ENCODE peak calls at places on chromosome 13, in nine cellular contexts. B, C, R, W, Y, O, M, T and J are unnamed samples.

GRCh38 chr13:101417043-101417406 is 717 bp upstream of the NALCN start:
- DNase-seq in B (peak; percentile 3), C (no peak), R (peak; percentile 66), W (peak; percentile 46), Y (no peak), O (no peak), M (no peak), T (peak; percentile 35), J (no peak)

GRCh38 chr13:30607908-30608307 is 9.8 kb upstream of the USPL1 start:
- DNase-seq in B (peak; percentile 35), C (peak; percentile 80), R (no peak), W (no peak), Y (no peak), O (no peak), M (peak; percentile 74), T (no peak), J (no peak)

GRCh38 chr13:51364404-51365008 is 25.0 kb downstream of the SERPINE3 start:
- DNase-seq in B (no peak), C (no peak), R (peak; percentile 85), W (no peak), Y (no peak), O (no peak), M (no peak), T (no peak), J (no peak)

GRCh38 chr13:27783111-27783510 is 9.2 kb upstream of the GSX1 start:
- DNase-seq in B (no peak), C (no peak), R (no peak), W (no peak), Y (peak; percentile 38), O (no peak), M (no peak), T (no peak), J (no peak)

GRCh38 chr13:30998548-30999140 is 66.2 kb downstream of the TEX26 start:
- DNase-seq in B (no peak), C (no peak), R (no peak), W (peak; percentile 34), Y (no peak), O (no peak), M (no peak), T (no peak), J (peak; percentile 57)

GRCh38 chr13:69565334-69565733 is 542.3 kb upstream of the ATXN8OS start:
- DNase-seq in B (no peak), C (peak; percentile 13), R (peak; percentile 91), W (no peak), Y (peak; percentile 34), O (no peak), M (no peak), T (no peak), J (no peak)

GRCh38 chr13:85693889-85694511 is 105.2 kb downstream of the SLITRK6 start:
- DNase-seq in B (no peak), C (no peak), R (peak; percentile 56), W (no peak), Y (no peak), O (no peak), M (no peak), T (no peak), J (no peak)

GRCh38 chr13:92656103-92656502 is 570.5 kb upstream of the GPC6 start:
- DNase-seq in B (no peak), C (no peak), R (no peak), W (no peak), Y (no peak), O (no peak), M (no peak), T (no peak), J (no peak)

GRCh38 chr13:109869312-109870237 is 83.2 kb upstream of the IRS2 start:
- DNase-seq in B (peak; percentile 84), C (no peak), R (no peak), W (no peak), Y (peak; percentile 42), O (peak; percentile 77), M (no peak), T (peak; percentile 66), J (no peak)

GRCh38 chr13:30479590-30480219 is 14.0 kb upstream of the HMGB1 start:
- DNase-seq in B (no peak), C (no peak), R (no peak), W (no peak), Y (no peak), O (no peak), M (no peak), T (no peak), J (no peak)

GRCh38 chr13:98484289-98485219 is 92.4 kb downstream of the STK24 start:
- DNase-seq in B (peak; percentile 29), C (peak; percentile 76), R (peak; percentile 100), W (peak; percentile 99), Y (peak; percentile 71), O (peak; percentile 90), M (no peak), T (peak; percentile 47), J (peak; percentile 96)

GRCh38 chr13:20924758-20925394 is 22.3 kb upstream of the XPO4 start:
- DNase-seq in B (peak; percentile 33), C (peak; percentile 56), R (peak; percentile 66), W (no peak), Y (peak; percentile 87), O (peak; percentile 77), M (peak; percentile 61), T (peak; percentile 55), J (no peak)

GRCh38 chr13:23322353-23323336 is 110.9 kb downstream of the SACS start:
- DNase-seq in B (no peak), C (peak; percentile 24), R (no peak), W (no peak), Y (no peak), O (no peak), M (no peak), T (no peak), J (no peak)

GRCh38 chr13:97798836-97799235 is 154.6 kb upstream of the IPO5 start:
- DNase-seq in B (no peak), C (no peak), R (no peak), W (no peak), Y (no peak), O (no peak), M (no peak), T (no peak), J (peak; percentile 82)

GRCh38 chr13:113859311-113860050 is 4.4 kb downstream of the GAS6 start:
- DNase-seq in B (no peak), C (no peak), R (no peak), W (no peak), Y (peak; percentile 8), O (peak; percentile 32), M (no peak), T (no peak), J (no peak)

GRCh38 chr13:112943309-112944125 is 25.5 kb upstream of the MCF2L start:
- DNase-seq in B (no peak), C (peak; percentile 58), R (no peak), W (no peak), Y (peak; percentile 65), O (no peak), M (no peak), T (no peak), J (no peak)

GRCh38 chr13:97367427-97367826 is 66.5 kb upstream of the RAP2A start:
- DNase-seq in B (no peak), C (no peak), R (peak; percentile 65), W (peak; percentile 81), Y (no peak), O (no peak), M (no peak), T (no peak), J (no peak)

GRCh38 chr13:41315466-41316047 is 4.5 kb downstream of the NAA16 start:
- DNase-seq in B (no peak), C (no peak), R (no peak), W (no peak), Y (no peak), O (no peak), M (peak; percentile 3), T (no peak), J (no peak)

GRCh38 chr13:45086484-45086883 is 33.8 kb upstream of the GTF2F2 start:
- DNase-seq in B (no peak), C (no peak), R (no peak), W (no peak), Y (no peak), O (no peak), M (no peak), T (no peak), J (no peak)

GRCh38 chr13:51844862-51845573 is at the start of gene TMEM272:
- DNase-seq in B (peak; percentile 15), C (peak; percentile 77), R (peak; percentile 57), W (no peak), Y (peak; percentile 81), O (no peak), M (peak; percentile 40), T (no peak), J (no peak)

GRCh38 chr13:111228262-111229144 is 91.9 kb upstream of the TEX29 start:
- DNase-seq in B (no peak), C (no peak), R (peak; percentile 16), W (peak; percentile 25), Y (no peak), O (no peak), M (no peak), T (no peak), J (peak; percentile 93)